ENCODE peak calls at places on chromosomes 4 and X, in five cellular contexts. K, Z, Q, T and P are unnamed samples.

GRCh38 chr4:153222790-153223417 is 18.7 kb downstream of the TRIM2 start:
- DNase-seq in K (no peak), Z (peak), Q (peak), T (peak), P (peak)

GRCh38 chrX:126237524-126237923 is 71.4 kb upstream of the DCAF12L2 start:
- DNase-seq in K (no peak), Z (no peak), Q (no peak), T (no peak), P (no peak)

GRCh38 chr4:140995058-140995457 is 138.2 kb downstream of the RNF150 start:
- DNase-seq in K (no peak), Z (no peak), Q (peak), T (no peak), P (peak)

GRCh38 chrX:123088331-123088730 is 95.7 kb upstream of the GRIA3 start:
- DNase-seq in K (no peak), Z (no peak), Q (no peak), T (no peak), P (no peak)

GRCh38 chr4:2243682-2244380 is 1.9 kb upstream of the HAUS3 start:
- DNase-seq in K (no peak), Z (peak), Q (peak), T (no peak), P (peak)

GRCh38 chrX:83819304-83819703 is 41.6 kb upstream of the CYLC1 start:
- DNase-seq in K (no peak), Z (no peak), Q (no peak), T (no peak), P (no peak)

GRCh38 chr4:162912482-162912881 is 254.2 kb downstream of the NAF1 start:
- DNase-seq in K (no peak), Z (no peak), Q (no peak), T (no peak), P (no peak)

GRCh38 chr4:3517731-3518510 is 14.3 kb downstream of the LRPAP1 start:
- DNase-seq in K (no peak), Z (no peak), Q (no peak), T (no peak), P (peak)

GRCh38 chrX:118199997-118200396 is 83.4 kb upstream of the KLHL13 start:
- DNase-seq in K (no peak), Z (no peak), Q (no peak), T (no peak), P (no peak)

GRCh38 chr4:24091632-24092240 is 201.9 kb upstream of the PPARGC1A start:
- DNase-seq in K (no peak), Z (no peak), Q (no peak), T (no peak), P (no peak)

GRCh38 chrX:119871245-119871598 is 311 bp downstream of the RNF113A start:
- DNase-seq in K (no peak), Z (peak), Q (no peak), T (no peak), P (no peak)

GRCh38 chr4:2251795-2252529 is 9.9 kb downstream of the MXD4 start:
- DNase-seq in K (no peak), Z (peak), Q (peak), T (no peak), P (peak)

GRCh38 chrX:101619336-101619735 is 1.5 kb upstream of the ARMCX6 start:
- DNase-seq in K (no peak), Z (no peak), Q (no peak), T (no peak), P (no peak)

GRCh38 chrX:30904632-30905031 is 15.6 kb upstream of the TAB3 start:
- DNase-seq in K (no peak), Z (no peak), Q (no peak), T (no peak), P (no peak)

GRCh38 chrX:43560247-43560946 is 95.7 kb upstream of the MAOA start:
- DNase-seq in K (no peak), Z (no peak), Q (no peak), T (no peak), P (no peak)

GRCh38 chr4:40317921-40318658 is 17.0 kb upstream of the CHRNA9 start:
- DNase-seq in K (no peak), Z (no peak), Q (no peak), T (no peak), P (no peak)

GRCh38 chrX:71616672-71617529 is 1.4 kb downstream of the CXCR3 start:
- DNase-seq in K (no peak), Z (peak), Q (no peak), T (no peak), P (no peak)

GRCh38 chr4:38943355-38943754 is 75.7 kb downstream of the FAM114A1 start:
- DNase-seq in K (no peak), Z (peak), Q (peak), T (no peak), P (peak)

GRCh38 chr4:119080721-119081541 is 54.7 kb upstream of the MYOZ2 start:
- DNase-seq in K (no peak), Z (peak), Q (no peak), T (no peak), P (no peak)

GRCh38 chr4:157824006-157824405 is 348.8 kb downstream of the GASK1B start:
- DNase-seq in K (no peak), Z (no peak), Q (no peak), T (no peak), P (no peak)

GRCh38 chrX:43822015-43822414 is 60.2 kb downstream of the MAOB start:
- DNase-seq in K (no peak), Z (no peak), Q (no peak), T (no peak), P (no peak)

GRCh38 chr4:59597536-59598232 is 1602.4 kb upstream of the ADGRL3 start:
- DNase-seq in K (no peak), Z (no peak), Q (no peak), T (no peak), P (no peak)

GRCh38 chr4:177008071-177008835 is 215.5 kb upstream of the VEGFC start:
- DNase-seq in K (no peak), Z (no peak), Q (no peak), T (no peak), P (no peak)

GRCh38 chr4:7815562-7815961 is 124.1 kb downstream of the AFAP1 start:
- DNase-seq in K (no peak), Z (no peak), Q (no peak), T (no peak), P (peak)

GRCh38 chrX:9420513-9420912 is 44.3 kb upstream of the TBL1X start:
- DNase-seq in K (no peak), Z (no peak), Q (no peak), T (no peak), P (no peak)

DNA sequence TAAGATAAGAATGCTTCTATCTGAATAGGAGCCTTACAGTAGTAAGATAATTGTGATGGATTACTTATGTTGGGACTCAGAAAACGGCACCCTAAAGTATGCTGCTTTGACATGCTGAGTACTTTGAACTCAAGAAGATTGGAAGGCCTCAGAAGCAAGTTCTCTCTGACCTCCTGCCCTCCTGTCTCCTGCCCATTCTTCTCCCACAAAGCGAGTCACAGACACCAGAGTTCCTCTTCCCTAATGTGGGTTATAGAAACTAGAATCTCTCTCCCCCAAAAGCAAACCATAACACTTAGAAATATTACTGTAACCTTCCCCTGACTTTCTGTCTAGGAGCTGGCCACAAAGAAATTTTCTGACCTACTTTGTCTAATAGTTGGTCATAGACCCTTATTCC is 76.5 kb downstream of the DDIT4L start:
- DNase-seq in K (no peak), Z (no peak), Q (no peak), T (no peak), P (no peak)
- H3K27ac ChIP-seq in K (no peak), Z (no peak), Q (no peak), T (no peak), P (no peak)

DNA sequence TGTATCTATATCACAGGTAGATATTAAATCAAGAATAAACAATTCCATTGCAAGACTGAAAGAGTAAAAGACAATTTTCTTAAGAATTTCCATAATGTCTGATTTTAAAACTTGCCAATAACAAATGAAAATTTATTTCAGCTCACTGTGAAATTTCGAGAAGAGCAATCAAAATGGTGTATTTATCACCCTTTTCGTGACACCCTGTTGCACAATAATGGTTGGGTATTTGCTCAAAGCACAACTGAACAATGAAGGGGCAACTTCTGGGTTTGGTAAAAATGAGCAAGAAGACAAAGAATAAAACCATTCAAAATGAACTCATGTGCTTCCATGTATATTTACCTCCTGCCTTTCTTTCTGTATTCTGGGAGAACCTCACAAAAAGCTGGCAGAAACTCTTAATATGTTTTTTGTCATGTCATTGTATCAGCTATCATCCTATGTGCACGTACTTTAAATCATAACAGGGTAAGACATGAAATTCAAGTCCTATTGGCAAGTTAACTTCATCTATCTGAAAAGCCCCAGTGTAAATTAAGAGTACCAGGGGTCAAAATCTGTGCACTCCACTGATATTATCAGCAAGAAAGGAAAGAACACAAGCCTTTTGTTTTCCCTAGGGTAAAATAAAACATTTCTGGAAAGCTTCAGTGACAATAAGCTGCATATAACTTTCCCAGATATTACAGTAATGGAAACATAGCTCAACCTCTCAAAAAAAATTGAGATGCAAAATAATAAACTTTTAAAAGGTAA is 126.9 kb upstream of the CBR4 start:
- DNase-seq in K (no peak), Z (no peak), Q (no peak), T (no peak), P (no peak)
- H3K27ac ChIP-seq in K (no peak), Z (no peak), Q (peak), T (no peak), P (no peak)

DNA sequence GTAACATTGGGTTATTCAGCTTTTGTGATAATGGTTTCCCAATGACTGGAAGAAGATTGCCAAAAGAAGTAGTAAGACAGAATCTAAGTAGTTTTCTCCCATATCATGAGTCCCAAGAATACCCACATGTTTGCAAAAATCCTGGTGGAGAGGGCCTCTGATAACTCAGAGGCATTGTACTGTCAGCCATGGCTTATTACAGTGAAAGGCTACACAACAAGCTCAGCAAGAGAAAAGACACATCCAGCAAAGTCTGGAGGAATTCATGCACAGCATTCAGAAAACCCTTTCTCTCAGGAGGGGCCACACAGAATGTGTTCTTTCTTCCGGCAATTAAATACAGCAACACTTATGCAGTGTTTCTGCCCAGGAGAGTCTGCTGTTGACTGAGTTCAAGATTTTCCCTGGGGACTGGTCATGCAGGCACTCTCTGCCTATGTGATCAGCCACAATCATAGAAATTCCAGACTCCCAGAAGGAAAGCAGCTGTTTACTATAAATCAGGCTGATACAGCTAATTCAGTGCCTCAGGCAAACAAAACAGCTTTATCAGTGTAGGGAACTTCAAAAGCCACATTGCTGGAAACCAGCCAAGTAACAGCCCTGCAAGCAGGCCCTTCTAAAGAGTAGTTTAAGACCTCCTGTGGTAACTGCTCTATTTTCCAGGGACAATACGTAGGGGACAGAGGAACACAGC is 937.1 kb downstream of the CCSER1 start:
- DNase-seq in K (no peak), Z (no peak), Q (no peak), T (no peak), P (no peak)
- H3K27ac ChIP-seq in K (no peak), Z (no peak), Q (no peak), T (no peak), P (no peak)

GRCh38 chr4:22179124-22179874 is 230.7 kb upstream of the KCNIP4 start:
- DNase-seq in K (no peak), Z (no peak), Q (no peak), T (no peak), P (no peak)
- H3K27ac ChIP-seq in K (no peak), Z (no peak), Q (no peak), T (no peak), P (no peak)

GRCh38 chr4:147366164-147366563 is 114.7 kb upstream of the EDNRA start:
- DNase-seq in K (no peak), Z (no peak), Q (no peak), T (no peak), P (no peak)

GRCh38 chr4:147361726-147362125 is 119.2 kb upstream of the EDNRA start:
- DNase-seq in K (no peak), Z (peak), Q (peak), T (no peak), P (no peak)

GRCh38 chr4:147362868-147363440 is 117.9 kb upstream of the EDNRA start:
- DNase-seq in K (no peak), Z (peak), Q (peak), T (no peak), P (peak)

GRCh38 chr4:147360301-147360700 is 120.6 kb upstream of the EDNRA start:
- DNase-seq in K (no peak), Z (no peak), Q (no peak), T (no peak), P (no peak)

GRCh38 chr4:147363514-147363913 is 117.4 kb upstream of the EDNRA start:
- DNase-seq in K (no peak), Z (no peak), Q (no peak), T (no peak), P (no peak)
- H3K27ac ChIP-seq in K (peak), Z (peak), Q (peak), T (no peak), P (no peak)

GRCh38 chr4:77074961-77075855 is 581 bp downstream of the CCNI start:
- DNase-seq in K (peak), Z (peak), Q (peak), T (peak), P (peak)

GRCh38 chr4:77075869-77076801 is at the start of gene CCNI:
- DNase-seq in K (peak), Z (peak), Q (peak), T (peak), P (peak)

GRCh38 chr4:77073106-77073858 is 2.5 kb downstream of the CCNI start:
- DNase-seq in K (no peak), Z (no peak), Q (no peak), T (no peak), P (no peak)

GRCh38 chr4:77073981-77074865 is 1.6 kb downstream of the CCNI start:
- DNase-seq in K (no peak), Z (no peak), Q (no peak), T (no peak), P (no peak)

DNA sequence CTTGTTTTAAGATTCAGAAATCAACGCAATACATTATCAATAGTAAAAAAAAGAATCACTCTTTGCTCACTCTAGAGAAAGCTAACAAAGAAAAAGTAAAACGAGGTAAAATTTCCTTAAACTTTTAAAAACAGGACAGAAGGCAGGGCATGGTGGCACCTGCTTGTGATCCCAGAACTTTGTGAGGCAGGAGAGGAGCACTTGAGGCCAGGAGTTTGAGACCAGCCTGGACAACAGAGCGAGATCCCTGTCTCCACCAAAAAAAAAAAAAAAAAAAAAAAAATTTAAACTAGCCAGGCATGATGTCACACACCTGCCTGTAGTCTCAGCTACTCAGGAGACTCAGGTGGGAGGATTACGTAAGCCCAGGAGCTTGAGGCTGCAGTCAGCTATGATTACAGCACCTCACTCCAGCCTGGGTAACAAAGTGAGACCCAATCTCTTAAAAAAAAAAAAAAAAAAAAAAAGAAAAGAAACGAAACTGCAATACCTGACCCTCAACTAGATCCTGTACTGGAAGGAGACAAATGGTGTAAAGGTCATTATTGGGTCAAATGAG is 3.5 kb downstream of the CCNI start:
- DNase-seq in K (no peak), Z (no peak), Q (peak), T (peak), P (no peak)
- H3K27ac ChIP-seq in K (peak), Z (no peak), Q (peak), T (peak), P (peak)